ENCODE peak calls at places on chromosomes 13 and 19, in six cellular contexts. V is COR-L47; Y is stimulated activated CD4-positive, alpha-beta T cell treated with anti-CD3 and anti-CD28 coated beads, Interleukin-4, amount 100 ng/mL, for 24 hours; B is heart right ventricle; Z is HEK293T; Q is thoracic aorta. S is an unnamed sample.

GRCh38 chr13:77696006-77696862 is 1.3 kb upstream of the SLAIN1 start:
- DNase-seq in V (peak), Y (no peak), B (no peak), Z (no peak), Q (no peak), S (no peak)

GRCh38 chr19:32296694-32297093 is 48.7 kb upstream of the ZNF507 start:
- DNase-seq in V (no peak), Y (no peak), B (no peak), Z (no peak), Q (no peak), S (no peak)

GRCh38 chr19:42412223-42412622 is 15.0 kb downstream of the LIPE start:
- DNase-seq in V (no peak), Y (no peak), B (no peak), Z (no peak), Q (no peak), S (no peak)

GRCh38 chr13:67043901-67044300 is 186.2 kb downstream of the PCDH9 start:
- DNase-seq in V (no peak), Y (no peak), B (peak), Z (no peak), Q (no peak), S (no peak)

GRCh38 chr13:26425439-26426358 is 131.8 kb upstream of the WASF3 start:
- DNase-seq in V (peak), Y (no peak), B (peak), Z (no peak), Q (no peak), S (peak)

GRCh38 chr13:81383441-81383840 is 1042.5 kb upstream of the SPRY2 start:
- DNase-seq in V (no peak), Y (no peak), B (no peak), Z (no peak), Q (no peak), S (no peak)

GRCh38 chr19:49106648-49107135 is 7.5 kb upstream of the LIN7B start:
- DNase-seq in V (peak), Y (peak), B (no peak), Z (no peak), Q (no peak), S (peak)

GRCh38 chr13:94416454-94417080 is 62.9 kb downstream of the DCT start:
- DNase-seq in V (peak), Y (no peak), B (no peak), Z (peak), Q (no peak), S (no peak)

GRCh38 chr13:66489586-66489985 is 740.5 kb downstream of the PCDH9 start:
- DNase-seq in V (no peak), Y (no peak), B (no peak), Z (no peak), Q (no peak), S (no peak)

GRCh38 chr19:51803965-51804364 is 9.0 kb downstream of the FPR3 start:
- DNase-seq in V (no peak), Y (no peak), B (no peak), Z (no peak), Q (no peak), S (no peak)

GRCh38 chr13:98109226-98109625 is 33.7 kb upstream of the FARP1 start:
- DNase-seq in V (no peak), Y (no peak), B (no peak), Z (no peak), Q (no peak), S (no peak)

GRCh38 chr13:21354721-21355120 is 104.4 kb downstream of the ZDHHC20 start:
- DNase-seq in V (no peak), Y (no peak), B (no peak), Z (no peak), Q (no peak), S (no peak)

GRCh38 chr13:74839656-74840055 is 642.3 kb downstream of the TBC1D4 start:
- DNase-seq in V (no peak), Y (no peak), B (no peak), Z (no peak), Q (no peak), S (no peak)

GRCh38 chr13:70253834-70254233 is 145.6 kb upstream of the KLHL1 start:
- DNase-seq in V (peak), Y (no peak), B (no peak), Z (peak), Q (no peak), S (peak)

GRCh38 chr13:106524108-106524507 is 11.4 kb downstream of the EFNB2 start:
- DNase-seq in V (no peak), Y (no peak), B (no peak), Z (no peak), Q (no peak), S (no peak)

S was measured in NCI-H1105.